ENCODE peak calls at places on chromosomes 3 and 15, in ten cellular contexts. P, V, N, Y, D, Q, R, G, E and X are unnamed samples.

GRCh38 chr3:127762077-127762786 is 60.1 kb downstream of the MGLL start:
- DNase-seq in P (no peak), V (no peak), N (no peak), Y (peak), D (no peak), Q (no peak), R (peak), G (peak), E (no peak), X (no peak)

GRCh38 chr15:82663186-82663600 is 16.0 kb upstream of the CPEB1 start:
- DNase-seq in P (peak), V (no peak), N (peak), Y (peak), D (peak), Q (no peak), R (peak), G (peak), E (no peak), X (no peak)

GRCh38 chr3:175356899-175357324 is 497.8 kb downstream of the NAALADL2 start:
- DNase-seq in P (peak), V (no peak), N (no peak), Y (no peak), D (no peak), Q (no peak), R (no peak), G (peak), E (no peak), X (no peak)

GRCh38 chr3:192212335-192212734 is 515.0 kb downstream of the FGF12 start:
- DNase-seq in P (no peak), V (no peak), N (no peak), Y (no peak), D (no peak), Q (no peak), R (no peak), G (no peak), E (no peak), X (no peak)

GRCh38 chr3:72319202-72320095 is 528.8 kb downstream of the SHQ1 start:
- DNase-seq in P (peak), V (no peak), N (peak), Y (no peak), D (no peak), Q (no peak), R (no peak), G (peak), E (no peak), X (no peak)

GRCh38 chr3:124230432-124230831 is 238.5 kb upstream of the ROPN1 start:
- DNase-seq in P (no peak), V (no peak), N (no peak), Y (no peak), D (no peak), Q (no peak), R (no peak), G (no peak), E (no peak), X (no peak)

GRCh38 chr3:31066999-31067398 is 172.5 kb upstream of the GADL1 start:
- DNase-seq in P (peak), V (no peak), N (peak), Y (no peak), D (no peak), Q (no peak), R (no peak), G (peak), E (peak), X (no peak)

GRCh38 chr3:191269289-191270085 is 59.7 kb upstream of the CCDC50 start:
- DNase-seq in P (no peak), V (no peak), N (no peak), Y (no peak), D (no peak), Q (no peak), R (no peak), G (peak), E (no peak), X (no peak)

GRCh38 chr3:61601831-61602230 is 40.5 kb downstream of the PTPRG start:
- DNase-seq in P (peak), V (no peak), N (no peak), Y (no peak), D (no peak), Q (no peak), R (peak), G (no peak), E (peak), X (no peak)

GRCh38 chr3:187567026-187567425 is 103.2 kb downstream of the SST start:
- DNase-seq in P (no peak), V (no peak), N (no peak), Y (no peak), D (no peak), Q (no peak), R (no peak), G (peak), E (no peak), X (no peak)

GRCh38 chr15:101063891-101064794 is 145.0 kb downstream of the LRRK1 start:
- DNase-seq in P (no peak), V (no peak), N (no peak), Y (peak), D (no peak), Q (no peak), R (no peak), G (peak), E (peak), X (peak)

GRCh38 chr3:30686176-30686575 is 79.8 kb downstream of the TGFBR2 start:
- DNase-seq in P (no peak), V (no peak), N (no peak), Y (no peak), D (no peak), Q (no peak), R (no peak), G (peak), E (no peak), X (no peak)

GRCh38 chr3:184491867-184492615 is 69.5 kb upstream of the EPHB3 start:
- DNase-seq in P (no peak), V (no peak), N (no peak), Y (peak), D (no peak), Q (no peak), R (no peak), G (no peak), E (no peak), X (no peak)

GRCh38 chr3:128932516-128933212 is 53.2 kb downstream of the ACAD9 start:
- DNase-seq in P (no peak), V (no peak), N (no peak), Y (no peak), D (no peak), Q (no peak), R (no peak), G (no peak), E (peak), X (no peak)

GRCh38 chr15:22968356-22968755 is 11.8 kb downstream of the CYFIP1 start:
- DNase-seq in P (peak), V (no peak), N (no peak), Y (no peak), D (peak), Q (no peak), R (no peak), G (peak), E (no peak), X (no peak)

GRCh38 chr3:193816656-193817311 is 223.8 kb downstream of the OPA1 start:
- DNase-seq in P (peak), V (no peak), N (peak), Y (peak), D (no peak), Q (no peak), R (peak), G (peak), E (peak), X (peak)

GRCh38 chr3:152331975-152332374 is 63.2 kb downstream of the MBNL1 start:
- DNase-seq in P (no peak), V (no peak), N (no peak), Y (no peak), D (no peak), Q (no peak), R (no peak), G (no peak), E (no peak), X (no peak)
- H3K27ac ChIP-seq in P (no peak), V (peak), N (peak), Y (no peak), D (peak), Q (peak), R (no peak), G (no peak), E (peak), X (no peak)

GRCh38 chr3:9399746-9400145 is 2.3 kb downstream of the SETD5 start:
- DNase-seq in P (peak), V (no peak), N (peak), Y (peak), D (no peak), Q (peak), R (peak), G (peak), E (peak), X (peak)
- H3K27ac ChIP-seq in P (peak), V (peak), N (peak), Y (peak), D (peak), Q (peak), R (peak), G (peak), E (peak), X (peak)

GRCh38 chr3:106004841-106005240 is 136.0 kb upstream of the CBLB start:
- DNase-seq in P (no peak), V (no peak), N (no peak), Y (no peak), D (no peak), Q (no peak), R (no peak), G (peak), E (no peak), X (no peak)
- H3K27ac ChIP-seq in P (no peak), V (no peak), N (no peak), Y (no peak), D (no peak), Q (no peak), R (no peak), G (peak), E (peak), X (no peak)

GRCh38 chr3:195286115-195286872 is 15.3 kb upstream of the XXYLT1 start:
- DNase-seq in P (peak), V (no peak), N (no peak), Y (no peak), D (no peak), Q (no peak), R (no peak), G (peak), E (no peak), X (no peak)
- H3K27ac ChIP-seq in P (no peak), V (no peak), N (no peak), Y (no peak), D (no peak), Q (no peak), R (no peak), G (peak), E (no peak), X (no peak)

DNA sequence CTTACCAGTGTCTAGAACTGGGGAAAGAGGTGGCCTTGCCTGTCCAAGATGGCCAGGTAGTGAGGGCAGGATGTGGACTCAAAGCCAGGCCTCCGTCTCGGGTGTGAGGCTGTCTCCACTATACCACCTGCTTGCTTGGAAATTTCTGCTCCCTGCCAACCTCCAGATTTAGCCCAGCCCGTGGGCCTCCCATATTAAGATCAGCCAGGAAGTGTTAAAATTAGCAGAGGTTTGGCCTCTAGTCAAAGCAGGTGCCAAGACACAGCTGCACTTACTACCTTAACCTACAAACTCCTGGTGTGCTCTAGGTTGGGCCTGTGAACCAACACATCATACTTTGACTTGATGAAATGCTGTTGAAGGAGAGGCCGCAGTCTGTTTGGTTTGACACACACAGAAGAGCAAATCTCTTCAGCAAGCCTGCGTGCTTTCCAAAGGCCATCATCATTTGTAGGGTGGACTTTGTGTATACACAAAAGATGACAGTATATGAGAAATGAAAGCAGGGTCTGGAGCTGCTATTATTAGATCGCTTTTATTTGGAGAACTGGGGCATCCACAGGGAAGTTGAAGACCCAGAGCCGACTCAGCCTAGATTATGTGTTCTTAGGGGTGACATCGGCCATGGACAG is 206.5 kb downstream of the XXYLT1 start:
- DNase-seq in P (no peak), V (no peak), N (no peak), Y (no peak), D (no peak), Q (no peak), R (no peak), G (no peak), E (no peak), X (no peak)
- H3K27ac ChIP-seq in P (no peak), V (no peak), N (no peak), Y (no peak), D (no peak), Q (no peak), R (no peak), G (no peak), E (peak), X (no peak)

GRCh38 chr15:38650384-38650783 is 85.8 kb upstream of the RASGRP1 start:
- DNase-seq in P (no peak), V (no peak), N (no peak), Y (no peak), D (no peak), Q (no peak), R (no peak), G (no peak), E (no peak), X (no peak)
- H3K27ac ChIP-seq in P (no peak), V (no peak), N (no peak), Y (no peak), D (no peak), Q (no peak), R (no peak), G (no peak), E (no peak), X (no peak)

DNA sequence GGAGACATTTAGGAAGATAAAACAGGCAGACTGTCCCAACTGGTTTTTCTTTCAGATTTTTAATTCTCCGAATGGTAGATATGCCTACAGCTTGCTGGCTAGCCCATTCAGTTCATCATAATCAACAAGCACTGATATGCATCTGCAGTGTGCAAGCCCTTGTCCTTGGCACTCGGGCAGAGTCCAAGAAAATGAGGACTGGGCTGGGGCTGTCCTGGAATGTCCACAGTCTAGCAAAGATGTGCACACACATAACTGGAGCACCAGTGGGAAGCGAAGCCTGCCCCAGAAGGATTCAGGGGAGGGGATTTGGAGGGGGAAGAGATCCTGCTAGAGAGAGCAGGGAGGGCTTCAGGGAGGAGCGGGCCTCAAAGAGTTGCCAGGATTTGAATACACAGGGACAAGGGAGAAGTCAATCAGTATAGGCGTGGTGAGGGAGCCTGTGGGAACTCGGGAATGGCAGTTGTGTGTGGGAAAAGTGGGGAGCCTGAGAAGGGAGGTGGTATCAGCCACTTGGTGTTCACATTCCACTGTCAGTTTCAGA is 8.7 kb downstream of the FAH start:
- DNase-seq in P (no peak), V (no peak), N (no peak), Y (no peak), D (no peak), Q (no peak), R (no peak), G (no peak), E (no peak), X (no peak)
- H3K27ac ChIP-seq in P (no peak), V (peak), N (peak), Y (no peak), D (no peak), Q (no peak), R (no peak), G (no peak), E (no peak), X (no peak)